ENCODE peak calls at places on chromosome 5, in six cellular contexts. F is astrocyte of the spinal cord, R is ascending aorta, J is A549, D is tibial nerve, O is fibroblast of lung. T is an unnamed sample.

GRCh38 chr5:64417390-64417789 is 88.4 kb upstream of the RGS7BP start:
- DNase-seq in R (no peak), D (no peak), J (no peak), F (no peak), O (no peak), T (no peak)

GRCh38 chr5:158462349-158463114 is 603.6 kb upstream of the CLINT1 start:
- DNase-seq in J (no peak), R (no peak), F (no peak), D (no peak), O (no peak), T (no peak)

GRCh38 chr5:58071566-58071965 is 388.3 kb downstream of the PLK2 start:
- DNase-seq in J (no peak), O (no peak), R (no peak), F (no peak), D (no peak), T (no peak)

GRCh38 chr5:82396396-82396795 is 118.2 kb upstream of the RPS23 start:
- DNase-seq in D (no peak), J (no peak), R (no peak), F (no peak), O (peak; percentile 79), T (peak; percentile 79)

GRCh38 chr5:2751592-2752021 is at the start of gene IRX2:
- DNase-seq in O (peak; percentile 98), R (no peak), D (no peak), J (peak; percentile 44), F (peak; percentile 94), T (peak; percentile 53)

GRCh38 chr5:175867587-175868347 is 3.6 kb upstream of the CPLX2 start:
- DNase-seq in F (no peak), D (no peak), O (no peak), R (no peak), J (peak; percentile 95), T (peak; percentile 8)

GRCh38 chr5:84618262-84618661 is 233.6 kb upstream of the EDIL3 start:
- DNase-seq in J (no peak), D (no peak), O (no peak), F (no peak), R (no peak), T (no peak)

GRCh38 chr5:173941102-173941501 is 47.9 kb upstream of the C5orf47 start:
- DNase-seq in O (no peak), R (no peak), D (no peak), F (no peak), J (no peak), T (no peak)

GRCh38 chr5:172463031-172463430 is 8.7 kb upstream of the SH3PXD2B start:
- DNase-seq in R (no peak), D (no peak), J (no peak), O (no peak), F (no peak), T (no peak)

GRCh38 chr5:97657239-97657638 is 474.2 kb upstream of the RIOK2 start:
- DNase-seq in J (no peak), R (no peak), F (no peak), D (no peak), O (no peak), T (no peak)

GRCh38 chr5:125411163-125412050 is 665.0 kb upstream of the ZNF608 start:
- DNase-seq in D (peak; percentile 13), O (peak; percentile 79), F (peak; percentile 85), J (no peak), R (no peak), T (peak; percentile 67)

GRCh38 chr5:446066-446725 is 3.2 kb downstream of the EXOC3 start:
- DNase-seq in F (no peak), R (no peak), D (no peak), J (no peak), O (no peak), T (no peak)

GRCh38 chr5:149666212-149666852 is 63.8 kb upstream of the PPARGC1B start:
- DNase-seq in J (no peak), O (peak; percentile 38), F (peak; percentile 41), D (no peak), R (no peak), T (peak; percentile 70)

GRCh38 chr5:132386644-132387286 is 17.3 kb downstream of the SLC22A5 start:
- DNase-seq in O (peak; percentile 62), F (peak; percentile 74), J (peak; percentile 81), R (no peak), D (peak; percentile 47), T (peak; percentile 88)

GRCh38 chr5:120457839-120458507 is 6.1 kb upstream of the PRR16 start:
- DNase-seq in R (peak; percentile 25), D (peak; percentile 48), J (no peak), O (peak; percentile 43), F (peak; percentile 49), T (peak; percentile 77)

GRCh38 chr5:54109931-54110330 is 200.4 kb downstream of the ARL15 start:
- DNase-seq in F (no peak), D (no peak), J (no peak), O (no peak), R (no peak), T (no peak)

GRCh38 chr5:162654661-162655406 is 587.3 kb downstream of the GABRG2 start:
- DNase-seq in F (no peak), R (no peak), O (no peak), D (no peak), J (no peak), T (no peak)

DNA sequence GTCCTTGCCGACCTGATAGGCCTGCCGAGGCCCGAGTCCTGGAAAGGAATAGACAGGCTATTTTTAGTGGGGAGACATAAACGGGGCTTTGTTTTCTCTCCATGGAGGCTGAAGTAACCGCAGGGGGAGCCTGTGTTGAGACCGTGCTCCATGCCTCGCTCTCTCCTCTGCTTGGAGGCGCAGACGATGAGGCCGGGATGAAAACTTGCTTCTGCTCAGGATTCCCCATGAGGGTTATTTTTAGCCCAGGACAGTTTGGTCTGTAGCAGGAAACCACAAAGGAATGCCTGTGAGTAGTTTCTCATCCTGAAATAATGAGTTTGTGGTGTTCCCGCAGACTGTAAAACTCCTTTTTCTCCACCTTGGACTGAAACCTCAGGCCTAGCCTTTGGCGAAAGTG is 81.9 kb upstream of the RARS1 start:
- DNase-seq in J (no peak), O (peak; percentile 96), D (no peak), R (no peak), F (peak; percentile 94), T (peak; percentile 94)
- H3K4me3 ChIP-seq in J (no peak overlapping the region), O (no peak overlapping the region), D (no peak overlapping the region), R (no peak overlapping the region), F (no peak overlapping the region), T (no peak overlapping the region)

GRCh38 chr5:131265318-131265803 is 1.5 kb downstream of the CDC42SE2 start:
- DNase-seq in F (peak; percentile 27), J (peak; percentile 56), D (no peak), O (peak; percentile 23), R (no peak), T (peak; percentile 33)
- TF ChIP-seq CTCF in F (peak; percentile 37), J (peak; percentile 29), D (peak; percentile 20), O (peak; percentile 42), R (no peak), T (peak; percentile 45)

DNA sequence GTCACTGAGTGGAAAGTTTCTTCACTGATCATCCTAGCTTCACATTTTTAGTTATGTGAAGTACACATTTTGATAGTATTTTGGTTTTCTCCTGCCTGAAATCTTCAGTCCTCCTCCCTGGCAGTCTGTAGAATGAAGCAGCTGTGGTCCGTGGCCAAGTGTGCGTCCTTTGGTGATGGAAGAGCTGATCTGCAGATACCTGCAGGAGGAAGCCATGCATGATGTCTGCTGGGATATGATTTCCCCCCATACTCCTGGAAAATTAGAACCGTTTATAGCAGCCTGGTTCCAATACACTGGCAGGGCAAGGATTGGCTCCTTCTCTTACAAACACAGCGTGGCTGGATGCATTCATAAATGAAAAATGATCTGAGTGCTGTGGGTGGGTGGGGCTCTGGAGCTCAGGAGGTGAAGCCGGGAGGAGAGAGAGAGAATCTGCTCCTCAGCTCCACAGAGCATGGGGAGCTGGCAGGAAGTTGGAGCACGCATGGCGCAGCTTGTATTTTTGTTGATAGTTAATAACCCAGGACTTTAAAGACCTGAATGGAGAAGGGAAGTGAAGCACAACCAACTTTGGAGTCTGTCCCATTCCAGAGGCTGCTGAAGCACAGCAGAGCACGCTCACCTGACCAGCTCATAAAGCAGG is 238.3 kb downstream of the GOLPH3 start:
- DNase-seq in R (no peak), F (no peak), O (no peak), D (no peak), J (no peak), T (peak; percentile 53)
- H3K4me3 ChIP-seq in R (no peak overlapping the region), F (no peak overlapping the region), O (no peak overlapping the region), D (peak overlapping the region; percentile 42), J (no peak overlapping the region), T (peak overlapping the region; percentile 13)

GRCh38 chr5:114097570-114097969 is 264.3 kb upstream of the KCNN2 start:
- DNase-seq in O (no peak), D (no peak), R (no peak), F (no peak), J (no peak), T (peak; percentile 21)
- TF ChIP-seq CTCF in O (no peak), D (no peak), R (no peak), F (no peak), J (no peak), T (peak; percentile 36)

GRCh38 chr5:93586948-93587918 is 4.2 kb downstream of the NR2F1 start:
- DNase-seq in J (no peak), O (peak; percentile 66), R (no peak), F (peak; percentile 66), D (no peak), T (peak; percentile 80)
- H3K4me3 ChIP-seq in J (no peak overlapping the region), O (peak overlapping the region; percentile 62), R (no peak overlapping the region), F (peak overlapping the region; percentile 76), D (peak overlapping the region; percentile 83), T (peak overlapping the region; percentile 69)

GRCh38 chr5:139138790-139139189 is 59.4 kb downstream of the SIL1 start:
- DNase-seq in F (peak; percentile 47), J (no peak), R (no peak), D (no peak), O (peak; percentile 74), T (peak; percentile 35)

GRCh38 chr5:139138109-139138508 is 60.1 kb downstream of the SIL1 start:
- DNase-seq in D (no peak), R (no peak), J (no peak), O (peak; percentile 76), F (peak; percentile 13), T (peak; percentile 50)

GRCh38 chr5:139134906-139135305 is 63.3 kb downstream of the SIL1 start:
- DNase-seq in O (no peak), R (no peak), D (no peak), J (no peak), F (no peak), T (no peak)

GRCh38 chr5:139140631-139141071 is 57.5 kb downstream of the SIL1 start:
- DNase-seq in F (peak; percentile 59), J (no peak), O (peak; percentile 73), D (no peak), R (no peak), T (peak; percentile 52)

DNA sequence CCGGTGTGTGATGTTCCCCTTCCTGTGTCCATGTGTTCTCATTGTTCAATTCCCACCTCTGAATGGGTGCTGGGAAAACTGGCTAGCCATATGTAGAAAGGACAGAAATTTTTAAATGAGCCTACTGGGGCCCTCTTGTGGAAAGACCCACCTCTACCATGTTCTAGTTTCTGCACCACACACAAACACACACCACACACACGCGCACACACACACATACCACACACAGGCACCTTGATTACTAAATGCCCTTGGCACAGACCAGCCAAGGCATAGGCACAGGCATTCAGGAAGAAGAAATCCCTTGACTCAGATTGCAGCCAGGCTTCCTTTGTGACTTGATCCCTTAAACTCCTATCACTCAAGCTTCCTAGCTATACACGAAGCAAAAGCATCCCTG is 60.5 kb downstream of the SIL1 start:
- DNase-seq in O (peak; percentile 49), R (no peak), D (no peak), F (peak; percentile 32), J (no peak), T (peak; percentile 72)
- TF ChIP-seq CTCF in O (peak; percentile 33), R (no peak), D (no peak), F (peak; percentile 37), J (peak; percentile 20), T (peak; percentile 61)

T was measured in choroid plexus epithelial cell.